ENCODE peak calls at places on chromosome 9, in eight cellular contexts. One of them, this sample, is unnamed.
A peak's percentile ranks its signal among the peaks of the same experiment; 100 is the strongest.

GRCh38 chr9:73996844-73997243 is 500.3 kb upstream of the RORB start:
- DNase-seq in prostate gland: no peak
- DNase-seq in A549: no peak
- DNase-seq in esophagus squamous epithelium: no peak
- DNase-seq in HepG2: no peak
- DNase-seq in heart left ventricle: no peak
- DNase-seq in sigmoid colon: no peak
- DNase-seq in adrenal gland: no peak
- DNase-seq in this sample: no peak

GRCh38 chr9:14485366-14485765 is 171.4 kb upstream of the NFIB start:
- DNase-seq in heart left ventricle: no peak
- DNase-seq in HepG2: no peak
- DNase-seq in adrenal gland: no peak
- DNase-seq in sigmoid colon: no peak
- DNase-seq in esophagus squamous epithelium: no peak
- DNase-seq in A549: peak; percentile 2
- DNase-seq in prostate gland: no peak
- DNase-seq in this sample: no peak

GRCh38 chr9:130311019-130311773 is 45.6 kb downstream of the HMCN2 start:
- DNase-seq in A549: no peak
- DNase-seq in HepG2: no peak
- DNase-seq in esophagus squamous epithelium: no peak
- DNase-seq in heart left ventricle: no peak
- DNase-seq in adrenal gland: no peak
- DNase-seq in sigmoid colon: no peak
- DNase-seq in prostate gland: no peak
- DNase-seq in this sample: no peak

GRCh38 chr9:37761511-37761910 is 7.9 kb downstream of the TRMT10B start:
- DNase-seq in sigmoid colon: no peak
- DNase-seq in adrenal gland: no peak
- DNase-seq in esophagus squamous epithelium: no peak
- DNase-seq in heart left ventricle: no peak
- DNase-seq in A549: no peak
- DNase-seq in HepG2: no peak
- DNase-seq in prostate gland: no peak
- DNase-seq in this sample: no peak

GRCh38 chr9:2093920-2094597 is 78.9 kb downstream of the SMARCA2 start:
- DNase-seq in prostate gland: no peak
- DNase-seq in adrenal gland: peak; percentile 38
- DNase-seq in HepG2: no peak
- DNase-seq in esophagus squamous epithelium: no peak
- DNase-seq in A549: peak; percentile 17
- DNase-seq in heart left ventricle: no peak
- DNase-seq in sigmoid colon: no peak
- DNase-seq in this sample: no peak

GRCh38 chr9:127448112-127448805 is 2.9 kb downstream of the RPL12 start:
- DNase-seq in sigmoid colon: no peak
- DNase-seq in HepG2: no peak
- DNase-seq in heart left ventricle: no peak
- DNase-seq in A549: no peak
- DNase-seq in esophagus squamous epithelium: no peak
- DNase-seq in adrenal gland: no peak
- DNase-seq in prostate gland: no peak
- DNase-seq in this sample: no peak

GRCh38 chr9:26947736-26948135 is 694 bp upstream of the PLAA start:
- DNase-seq in adrenal gland: no peak
- DNase-seq in HepG2: no peak
- DNase-seq in esophagus squamous epithelium: no peak
- DNase-seq in heart left ventricle: no peak
- DNase-seq in A549: no peak
- DNase-seq in prostate gland: no peak
- DNase-seq in sigmoid colon: no peak
- DNase-seq in this sample: no peak

GRCh38 chr9:125337282-125337681 is 75.7 kb downstream of the GAPVD1 start:
- DNase-seq in HepG2: no peak
- DNase-seq in sigmoid colon: no peak
- DNase-seq in A549: peak; percentile 18
- DNase-seq in heart left ventricle: no peak
- DNase-seq in adrenal gland: no peak
- DNase-seq in prostate gland: no peak
- DNase-seq in esophagus squamous epithelium: no peak
- DNase-seq in this sample: no peak

GRCh38 chr9:36874921-36875320 is 159.1 kb downstream of the PAX5 start:
- DNase-seq in HepG2: no peak
- DNase-seq in esophagus squamous epithelium: no peak
- DNase-seq in sigmoid colon: peak; percentile 8
- DNase-seq in heart left ventricle: no peak
- DNase-seq in A549: no peak
- DNase-seq in prostate gland: no peak
- DNase-seq in adrenal gland: no peak
- DNase-seq in this sample: no peak

GRCh38 chr9:89743576-89744254 is 138.9 kb downstream of the GADD45G start:
- DNase-seq in heart left ventricle: no peak
- DNase-seq in A549: no peak
- DNase-seq in HepG2: no peak
- DNase-seq in prostate gland: peak; percentile 57
- DNase-seq in adrenal gland: no peak
- DNase-seq in esophagus squamous epithelium: no peak
- DNase-seq in sigmoid colon: no peak
- DNase-seq in this sample: no peak

GRCh38 chr9:89745601-89746376 is 141.0 kb downstream of the GADD45G start:
- DNase-seq in esophagus squamous epithelium: no peak
- DNase-seq in HepG2: no peak
- DNase-seq in adrenal gland: no peak
- DNase-seq in sigmoid colon: no peak
- DNase-seq in heart left ventricle: no peak
- DNase-seq in A549: no peak
- DNase-seq in prostate gland: no peak
- DNase-seq in this sample: no peak

GRCh38 chr9:89743216-89743575 is 138.4 kb downstream of the GADD45G start:
- DNase-seq in heart left ventricle: no peak
- DNase-seq in prostate gland: no peak
- DNase-seq in esophagus squamous epithelium: no peak
- DNase-seq in A549: no peak
- DNase-seq in adrenal gland: no peak
- DNase-seq in HepG2: no peak
- DNase-seq in sigmoid colon: no peak
- DNase-seq in this sample: no peak

GRCh38 chr9:89744255-89744648 is 139.4 kb downstream of the GADD45G start:
- DNase-seq in sigmoid colon: no peak
- DNase-seq in A549: no peak
- DNase-seq in esophagus squamous epithelium: no peak
- DNase-seq in HepG2: no peak
- DNase-seq in heart left ventricle: no peak
- DNase-seq in adrenal gland: no peak
- DNase-seq in prostate gland: no peak
- DNase-seq in this sample: no peak

DNA sequence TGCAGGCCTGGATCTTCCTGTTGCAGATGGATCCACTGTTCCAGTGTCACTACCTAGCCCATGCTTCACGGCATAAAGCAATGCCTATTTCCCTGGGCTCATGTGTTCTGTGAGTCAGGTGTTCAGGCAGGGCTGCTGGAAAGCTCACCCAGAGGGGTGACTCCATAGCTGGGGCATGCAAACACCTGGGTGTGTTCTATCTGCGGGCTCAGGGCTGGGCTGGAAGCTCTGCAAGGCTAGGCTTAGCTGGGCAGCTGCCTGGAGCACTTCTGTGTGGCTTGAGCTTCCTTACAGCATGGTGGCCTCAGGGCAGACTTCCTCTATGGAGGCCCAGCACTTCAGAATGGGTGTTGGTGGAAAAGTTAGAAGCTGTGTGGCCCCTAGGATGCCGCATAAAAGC is 139.9 kb downstream of the GADD45G start:
- DNase-seq in A549: no peak
- DNase-seq in prostate gland: no peak
- DNase-seq in heart left ventricle: no peak
- DNase-seq in HepG2: no peak
- DNase-seq in adrenal gland: no peak
- DNase-seq in sigmoid colon: no peak
- DNase-seq in esophagus squamous epithelium: no peak
- DNase-seq in this sample: no peak
- H3K4me1 ChIP-seq in A549: no peaks in the 10 kb centered on the region
- H3K4me1 ChIP-seq in prostate gland: no peaks in the 10 kb centered on the region
- H3K4me1 ChIP-seq in heart left ventricle: no peaks in the 10 kb centered on the region
- H3K4me1 ChIP-seq in HepG2: no peaks in the 10 kb centered on the region
- H3K4me1 ChIP-seq in adrenal gland: no peaks in the 10 kb centered on the region
- H3K4me1 ChIP-seq in sigmoid colon: no peaks in the 10 kb centered on the region
- H3K4me1 ChIP-seq in esophagus squamous epithelium: no peaks in the 10 kb centered on the region
- H3K4me1 ChIP-seq in this sample: peaks cover 14% of the 10 kb centered on the region

GRCh38 chr9:131623655-131624330 is 78.5 kb downstream of the PRRT1B start:
- DNase-seq in heart left ventricle: no peak
- DNase-seq in A549: no peak
- DNase-seq in esophagus squamous epithelium: no peak
- DNase-seq in HepG2: no peak
- DNase-seq in sigmoid colon: no peak
- DNase-seq in adrenal gland: no peak
- DNase-seq in prostate gland: no peak
- DNase-seq in this sample: no peak

GRCh38 chr9:131619680-131620079 is 74.4 kb downstream of the PRRT1B start:
- DNase-seq in esophagus squamous epithelium: no peak
- DNase-seq in A549: no peak
- DNase-seq in sigmoid colon: no peak
- DNase-seq in adrenal gland: no peak
- DNase-seq in HepG2: no peak
- DNase-seq in heart left ventricle: no peak
- DNase-seq in prostate gland: no peak
- DNase-seq in this sample: no peak

GRCh38 chr9:131622536-131622935 is 77.2 kb downstream of the PRRT1B start:
- DNase-seq in HepG2: no peak
- DNase-seq in A549: no peak
- DNase-seq in heart left ventricle: no peak
- DNase-seq in adrenal gland: no peak
- DNase-seq in esophagus squamous epithelium: no peak
- DNase-seq in prostate gland: no peak
- DNase-seq in sigmoid colon: no peak
- DNase-seq in this sample: no peak

GRCh38 chr9:131620764-131621520 is 75.6 kb downstream of the PRRT1B start:
- DNase-seq in sigmoid colon: no peak
- DNase-seq in prostate gland: no peak
- DNase-seq in A549: no peak
- DNase-seq in HepG2: no peak
- DNase-seq in adrenal gland: no peak
- DNase-seq in heart left ventricle: no peak
- DNase-seq in esophagus squamous epithelium: no peak
- DNase-seq in this sample: no peak

DNA sequence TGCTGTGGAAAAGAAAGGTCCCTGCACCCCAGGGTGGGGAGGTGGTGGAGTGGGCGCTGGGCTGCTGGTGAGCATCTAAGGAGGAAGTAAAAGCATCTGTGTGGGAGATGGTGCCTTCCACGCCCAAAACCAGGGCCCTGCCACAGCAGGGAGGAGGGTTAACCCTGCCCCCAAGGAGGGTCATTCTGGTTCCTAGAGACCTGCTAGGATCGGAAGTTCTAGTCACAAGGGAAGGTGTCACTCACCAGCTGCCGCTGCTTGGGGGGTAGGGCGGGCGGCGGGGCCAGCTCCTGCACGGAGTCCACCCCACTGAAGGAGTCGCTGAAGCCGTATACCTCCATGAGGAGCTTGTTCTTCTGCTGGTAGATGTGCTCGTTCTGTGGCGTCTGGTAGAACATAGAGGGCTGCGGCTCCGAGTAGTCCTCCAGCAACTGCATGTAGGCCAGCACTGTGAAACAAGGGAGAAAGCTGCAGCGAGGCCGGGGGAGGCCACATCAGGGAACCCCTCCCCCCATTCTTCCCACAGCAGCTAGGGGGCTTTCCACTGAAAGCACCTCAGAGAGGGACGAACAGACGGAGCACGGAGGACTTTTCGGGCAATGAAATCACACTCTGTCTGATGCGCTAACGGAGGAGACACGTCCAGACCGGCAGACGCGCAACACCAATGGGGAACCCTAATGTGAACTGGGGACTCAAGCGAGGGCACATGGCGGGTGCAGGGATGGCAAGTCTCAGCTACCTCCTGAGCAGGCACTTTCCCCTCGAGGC is 76.4 kb downstream of the PRRT1B start:
- DNase-seq in adrenal gland: no peak
- DNase-seq in heart left ventricle: no peak
- DNase-seq in esophagus squamous epithelium: no peak
- DNase-seq in A549: no peak
- DNase-seq in prostate gland: peak; percentile 43
- DNase-seq in HepG2: no peak
- DNase-seq in sigmoid colon: no peak
- DNase-seq in this sample: no peak
- TF ChIP-seq POLR2A in adrenal gland: no peak
- TF ChIP-seq POLR2A in heart left ventricle: no peak
- TF ChIP-seq POLR2A in esophagus squamous epithelium: no peak
- TF ChIP-seq POLR2A in A549: no peak
- TF ChIP-seq POLR2A in prostate gland: no peak
- TF ChIP-seq POLR2A in HepG2: no peak
- TF ChIP-seq POLR2A in sigmoid colon: no peak
- TF ChIP-seq POLR2A in this sample: no peak

GRCh38 chr9:87594662-87595061 is 97.0 kb downstream of the DAPK1 start:
- DNase-seq in esophagus squamous epithelium: no peak
- DNase-seq in prostate gland: no peak
- DNase-seq in A549: no peak
- DNase-seq in adrenal gland: no peak
- DNase-seq in sigmoid colon: no peak
- DNase-seq in heart left ventricle: no peak
- DNase-seq in HepG2: no peak
- DNase-seq in this sample: no peak

GRCh38 chr9:87595605-87596004 is 97.9 kb downstream of the DAPK1 start:
- DNase-seq in HepG2: no peak
- DNase-seq in sigmoid colon: peak; percentile 82
- DNase-seq in A549: peak; percentile 30
- DNase-seq in heart left ventricle: no peak
- DNase-seq in adrenal gland: no peak
- DNase-seq in esophagus squamous epithelium: no peak
- DNase-seq in prostate gland: no peak
- DNase-seq in this sample: peak; percentile 45

GRCh38 chr9:87592554-87593394 is 95.1 kb downstream of the DAPK1 start:
- DNase-seq in prostate gland: no peak
- DNase-seq in heart left ventricle: peak; percentile 50
- DNase-seq in esophagus squamous epithelium: no peak
- DNase-seq in sigmoid colon: peak; percentile 84
- DNase-seq in adrenal gland: peak; percentile 69
- DNase-seq in A549: no peak
- DNase-seq in HepG2: no peak
- DNase-seq in this sample: peak; percentile 91

GRCh38 chr9:87596862-87597261 is 99.2 kb downstream of the DAPK1 start:
- DNase-seq in HepG2: no peak
- DNase-seq in A549: no peak
- DNase-seq in sigmoid colon: peak; percentile 83
- DNase-seq in prostate gland: no peak
- DNase-seq in esophagus squamous epithelium: no peak
- DNase-seq in adrenal gland: peak; percentile 54
- DNase-seq in heart left ventricle: peak; percentile 27
- DNase-seq in this sample: peak; percentile 74

GRCh38 chr9:87594218-87594617 is 96.6 kb downstream of the DAPK1 start:
- DNase-seq in sigmoid colon: no peak
- DNase-seq in heart left ventricle: no peak
- DNase-seq in adrenal gland: no peak
- DNase-seq in esophagus squamous epithelium: no peak
- DNase-seq in A549: no peak
- DNase-seq in HepG2: no peak
- DNase-seq in prostate gland: no peak
- DNase-seq in this sample: no peak
- H3K4me1 ChIP-seq in sigmoid colon: peaks cover 84% of the 10 kb centered on the region
- H3K4me1 ChIP-seq in heart left ventricle: peaks cover 21% of the 10 kb centered on the region
- H3K4me1 ChIP-seq in adrenal gland: peaks cover 7% of the 10 kb centered on the region
- H3K4me1 ChIP-seq in esophagus squamous epithelium: peaks cover 7% of the 10 kb centered on the region
- H3K4me1 ChIP-seq in A549: peaks cover 21% of the 10 kb centered on the region
- H3K4me1 ChIP-seq in HepG2: peaks cover 8% of the 10 kb centered on the region
- H3K4me1 ChIP-seq in prostate gland: no peaks in the 10 kb centered on the region
- H3K4me1 ChIP-seq in this sample: peaks cover 76% of the 10 kb centered on the region

GRCh38 chr9:133881671-133882381 is 110.3 kb downstream of the VAV2 start:
- DNase-seq in sigmoid colon: no peak
- DNase-seq in adrenal gland: peak; percentile 72
- DNase-seq in HepG2: no peak
- DNase-seq in heart left ventricle: no peak
- DNase-seq in prostate gland: peak; percentile 70
- DNase-seq in A549: no peak
- DNase-seq in esophagus squamous epithelium: no peak
- DNase-seq in this sample: peak; percentile 76
- TF ChIP-seq POLR2A in sigmoid colon: no peak
- TF ChIP-seq POLR2A in adrenal gland: no peak
- TF ChIP-seq POLR2A in HepG2: no peak
- TF ChIP-seq POLR2A in heart left ventricle: no peak
- TF ChIP-seq POLR2A in prostate gland: no peak
- TF ChIP-seq POLR2A in A549: no peak
- TF ChIP-seq POLR2A in esophagus squamous epithelium: no peak
- TF ChIP-seq POLR2A in this sample: no peak

This sample was measured in body of pancreas.